ENCODE peak calls at places on chromosomes 16 and 17, in ten cellular contexts. One of them, this sample, is unnamed.

GRCh38 chr16:414395-415169 is 10.9 kb upstream of the RAB11FIP3 start:
- DNase-seq in lower lobe of right lung: no peak
- DNase-seq in endothelial cell: no peak
- DNase-seq in sigmoid colon: no peak
- DNase-seq in fibroblast of lung: no peak
- DNase-seq in colonic mucosa: no peak
- DNase-seq in fibroblast of mammary gland: no peak
- DNase-seq in kidney epithelial cell: no peak
- DNase-seq in BJ: no peak
- DNase-seq in GM06990: no peak
- DNase-seq in this sample: no peak

GRCh38 chr17:27756467-27757371 is 43.6 kb downstream of the NOS2 start:
- DNase-seq in fibroblast of mammary gland: peak
- DNase-seq in fibroblast of lung: peak
- DNase-seq in lower lobe of right lung: no peak
- DNase-seq in kidney epithelial cell: no peak
- DNase-seq in GM06990: no peak
- DNase-seq in endothelial cell: peak
- DNase-seq in colonic mucosa: peak
- DNase-seq in sigmoid colon: no peak
- DNase-seq in BJ: no peak
- DNase-seq in this sample: peak

GRCh38 chr17:49583889-49584288 is 8.2 kb downstream of the NXPH3 start:
- DNase-seq in endothelial cell: no peak
- DNase-seq in fibroblast of mammary gland: no peak
- DNase-seq in lower lobe of right lung: no peak
- DNase-seq in sigmoid colon: no peak
- DNase-seq in colonic mucosa: no peak
- DNase-seq in fibroblast of lung: no peak
- DNase-seq in kidney epithelial cell: no peak
- DNase-seq in BJ: no peak
- DNase-seq in GM06990: no peak
- DNase-seq in this sample: no peak

GRCh38 chr16:66740533-66740932 is 10.9 kb downstream of the DYNC1LI2 start:
- DNase-seq in fibroblast of mammary gland: peak
- DNase-seq in kidney epithelial cell: no peak
- DNase-seq in BJ: no peak
- DNase-seq in fibroblast of lung: peak
- DNase-seq in colonic mucosa: peak
- DNase-seq in endothelial cell: no peak
- DNase-seq in lower lobe of right lung: no peak
- DNase-seq in GM06990: no peak
- DNase-seq in sigmoid colon: no peak
- DNase-seq in this sample: no peak

GRCh38 chr17:81064746-81065475 is 30.0 kb downstream of the BAIAP2 start:
- DNase-seq in lower lobe of right lung: no peak
- DNase-seq in colonic mucosa: no peak
- DNase-seq in GM06990: no peak
- DNase-seq in fibroblast of lung: no peak
- DNase-seq in BJ: no peak
- DNase-seq in kidney epithelial cell: no peak
- DNase-seq in fibroblast of mammary gland: peak
- DNase-seq in endothelial cell: no peak
- DNase-seq in sigmoid colon: no peak
- DNase-seq in this sample: no peak

GRCh38 chr17:4850236-4850635 is 17.1 kb downstream of the MINK1 start:
- DNase-seq in GM06990: no peak
- DNase-seq in fibroblast of lung: no peak
- DNase-seq in lower lobe of right lung: no peak
- DNase-seq in BJ: no peak
- DNase-seq in fibroblast of mammary gland: no peak
- DNase-seq in endothelial cell: no peak
- DNase-seq in kidney epithelial cell: no peak
- DNase-seq in sigmoid colon: no peak
- DNase-seq in colonic mucosa: peak
- DNase-seq in this sample: no peak

GRCh38 chr17:50129303-50129945 is 536 bp downstream of the SAMD14 start:
- DNase-seq in lower lobe of right lung: no peak
- DNase-seq in GM06990: no peak
- DNase-seq in fibroblast of mammary gland: no peak
- DNase-seq in sigmoid colon: no peak
- DNase-seq in fibroblast of lung: no peak
- DNase-seq in colonic mucosa: no peak
- DNase-seq in endothelial cell: peak
- DNase-seq in BJ: no peak
- DNase-seq in kidney epithelial cell: no peak
- DNase-seq in this sample: no peak

GRCh38 chr16:12901597-12902436 is at the start of gene SHISA9:
- DNase-seq in endothelial cell: peak
- DNase-seq in GM06990: no peak
- DNase-seq in fibroblast of lung: no peak
- DNase-seq in BJ: no peak
- DNase-seq in sigmoid colon: no peak
- DNase-seq in lower lobe of right lung: no peak
- DNase-seq in colonic mucosa: no peak
- DNase-seq in kidney epithelial cell: no peak
- DNase-seq in fibroblast of mammary gland: no peak
- DNase-seq in this sample: no peak

GRCh38 chr17:64682261-64683181 is 20.4 kb upstream of the SMURF2 start:
- DNase-seq in GM06990: no peak
- DNase-seq in fibroblast of lung: peak
- DNase-seq in kidney epithelial cell: no peak
- DNase-seq in BJ: no peak
- DNase-seq in fibroblast of mammary gland: peak
- DNase-seq in lower lobe of right lung: no peak
- DNase-seq in sigmoid colon: no peak
- DNase-seq in colonic mucosa: no peak
- DNase-seq in endothelial cell: no peak
- DNase-seq in this sample: no peak

GRCh38 chr16:60041671-60042070 is 1307.6 kb upstream of the GOT2 start:
- DNase-seq in lower lobe of right lung: no peak
- DNase-seq in fibroblast of lung: no peak
- DNase-seq in endothelial cell: no peak
- DNase-seq in kidney epithelial cell: no peak
- DNase-seq in colonic mucosa: no peak
- DNase-seq in GM06990: no peak
- DNase-seq in BJ: no peak
- DNase-seq in fibroblast of mammary gland: no peak
- DNase-seq in sigmoid colon: no peak
- DNase-seq in this sample: no peak

GRCh38 chr16:70432800-70433455 is 6.0 kb downstream of the ST3GAL2 start:
- DNase-seq in GM06990: peak
- DNase-seq in lower lobe of right lung: peak
- DNase-seq in endothelial cell: no peak
- DNase-seq in kidney epithelial cell: no peak
- DNase-seq in fibroblast of mammary gland: no peak
- DNase-seq in sigmoid colon: no peak
- DNase-seq in fibroblast of lung: peak
- DNase-seq in colonic mucosa: no peak
- DNase-seq in BJ: no peak
- DNase-seq in this sample: no peak

GRCh38 chr16:67156146-67156844 is 3.4 kb downstream of the TRADD start:
- DNase-seq in GM06990: no peak
- DNase-seq in sigmoid colon: peak
- DNase-seq in fibroblast of lung: no peak
- DNase-seq in endothelial cell: no peak
- DNase-seq in fibroblast of mammary gland: no peak
- DNase-seq in lower lobe of right lung: no peak
- DNase-seq in BJ: no peak
- DNase-seq in kidney epithelial cell: no peak
- DNase-seq in colonic mucosa: peak
- DNase-seq in this sample: no peak

GRCh38 chr16:63596716-63597115 is 1525.1 kb downstream of the CDH11 start:
- DNase-seq in fibroblast of lung: no peak
- DNase-seq in endothelial cell: no peak
- DNase-seq in fibroblast of mammary gland: no peak
- DNase-seq in kidney epithelial cell: no peak
- DNase-seq in GM06990: no peak
- DNase-seq in sigmoid colon: no peak
- DNase-seq in lower lobe of right lung: no peak
- DNase-seq in BJ: no peak
- DNase-seq in colonic mucosa: no peak
- DNase-seq in this sample: no peak

GRCh38 chr16:53059672-53060071 is 4.9 kb downstream of the CHD9 start:
- DNase-seq in kidney epithelial cell: no peak
- DNase-seq in lower lobe of right lung: no peak
- DNase-seq in GM06990: no peak
- DNase-seq in sigmoid colon: no peak
- DNase-seq in endothelial cell: no peak
- DNase-seq in colonic mucosa: no peak
- DNase-seq in BJ: no peak
- DNase-seq in fibroblast of lung: peak
- DNase-seq in fibroblast of mammary gland: no peak
- DNase-seq in this sample: no peak

GRCh38 chr16:11224096-11224893 is 31.7 kb downstream of the SOCS1 start:
- DNase-seq in GM06990: peak
- DNase-seq in lower lobe of right lung: peak
- DNase-seq in BJ: no peak
- DNase-seq in sigmoid colon: peak
- DNase-seq in kidney epithelial cell: no peak
- DNase-seq in endothelial cell: no peak
- DNase-seq in fibroblast of lung: no peak
- DNase-seq in fibroblast of mammary gland: no peak
- DNase-seq in colonic mucosa: peak
- DNase-seq in this sample: peak

GRCh38 chr17:38415250-38416194 is 12.7 kb upstream of the ARHGAP23 start:
- DNase-seq in endothelial cell: no peak
- DNase-seq in lower lobe of right lung: peak
- DNase-seq in GM06990: peak
- DNase-seq in fibroblast of lung: peak
- DNase-seq in sigmoid colon: no peak
- DNase-seq in fibroblast of mammary gland: peak
- DNase-seq in colonic mucosa: no peak
- DNase-seq in kidney epithelial cell: no peak
- DNase-seq in BJ: no peak
- DNase-seq in this sample: no peak

GRCh38 chr17:19979917-19980770 is 2.5 kb upstream of the AKAP10 start:
- DNase-seq in BJ: no peak
- DNase-seq in fibroblast of lung: no peak
- DNase-seq in colonic mucosa: peak
- DNase-seq in lower lobe of right lung: peak
- DNase-seq in kidney epithelial cell: no peak
- DNase-seq in fibroblast of mammary gland: peak
- DNase-seq in sigmoid colon: no peak
- DNase-seq in GM06990: no peak
- DNase-seq in endothelial cell: no peak
- DNase-seq in this sample: no peak

GRCh38 chr16:74325331-74325730 is 28.7 kb downstream of the PSMD7 start:
- DNase-seq in endothelial cell: no peak
- DNase-seq in colonic mucosa: no peak
- DNase-seq in BJ: no peak
- DNase-seq in kidney epithelial cell: no peak
- DNase-seq in fibroblast of mammary gland: no peak
- DNase-seq in sigmoid colon: no peak
- DNase-seq in fibroblast of lung: no peak
- DNase-seq in GM06990: no peak
- DNase-seq in lower lobe of right lung: no peak
- DNase-seq in this sample: no peak

GRCh38 chr16:77310877-77311276 is 111.7 kb downstream of the SYCE1L start:
- DNase-seq in fibroblast of lung: no peak
- DNase-seq in sigmoid colon: no peak
- DNase-seq in endothelial cell: no peak
- DNase-seq in lower lobe of right lung: no peak
- DNase-seq in fibroblast of mammary gland: no peak
- DNase-seq in BJ: no peak
- DNase-seq in GM06990: no peak
- DNase-seq in kidney epithelial cell: no peak
- DNase-seq in colonic mucosa: no peak
- DNase-seq in this sample: no peak

GRCh38 chr17:82876602-82877391 is 37.0 kb upstream of the ZNF750 start:
- DNase-seq in fibroblast of mammary gland: peak
- DNase-seq in fibroblast of lung: peak
- DNase-seq in endothelial cell: peak
- DNase-seq in BJ: no peak
- DNase-seq in sigmoid colon: peak
- DNase-seq in GM06990: no peak
- DNase-seq in lower lobe of right lung: peak
- DNase-seq in colonic mucosa: peak
- DNase-seq in kidney epithelial cell: no peak
- DNase-seq in this sample: no peak
- TF ChIP-seq CTCF in fibroblast of mammary gland: peak
- TF ChIP-seq CTCF in fibroblast of lung: peak
- TF ChIP-seq CTCF in endothelial cell: no peak
- TF ChIP-seq CTCF in BJ: peak
- TF ChIP-seq CTCF in sigmoid colon: peak
- TF ChIP-seq CTCF in GM06990: no peak
- TF ChIP-seq CTCF in lower lobe of right lung: peak
- TF ChIP-seq CTCF in colonic mucosa: peak
- TF ChIP-seq CTCF in kidney epithelial cell: peak
- TF ChIP-seq CTCF in this sample: no peak

DNA sequence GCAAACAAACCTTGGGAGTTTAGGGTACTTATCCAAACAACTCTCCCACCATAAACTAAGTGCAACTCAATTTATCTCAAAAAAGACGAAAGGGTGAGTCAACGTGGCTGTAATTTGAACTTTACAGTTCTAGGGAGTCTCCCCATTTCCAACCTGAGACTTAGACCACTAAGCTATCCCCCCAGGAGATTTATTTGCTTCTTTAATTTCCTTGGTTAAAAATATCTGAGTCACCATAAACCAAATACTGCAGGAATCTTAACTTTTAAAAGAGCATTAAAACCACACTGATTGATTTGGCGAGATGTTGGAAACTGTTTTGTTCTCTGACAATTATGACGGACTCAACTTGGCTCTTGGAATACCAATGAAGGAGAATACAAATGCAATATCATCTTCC is 299.3 kb upstream of the SOX9 start:
- DNase-seq in fibroblast of mammary gland: peak
- DNase-seq in GM06990: no peak
- DNase-seq in lower lobe of right lung: no peak
- DNase-seq in sigmoid colon: no peak
- DNase-seq in endothelial cell: no peak
- DNase-seq in kidney epithelial cell: no peak
- DNase-seq in colonic mucosa: no peak
- DNase-seq in BJ: no peak
- DNase-seq in fibroblast of lung: no peak
- DNase-seq in this sample: no peak
- TF ChIP-seq CTCF in fibroblast of mammary gland: no peak
- TF ChIP-seq CTCF in GM06990: no peak
- TF ChIP-seq CTCF in lower lobe of right lung: no peak
- TF ChIP-seq CTCF in sigmoid colon: no peak
- TF ChIP-seq CTCF in endothelial cell: no peak
- TF ChIP-seq CTCF in kidney epithelial cell: no peak
- TF ChIP-seq CTCF in colonic mucosa: no peak
- TF ChIP-seq CTCF in BJ: no peak
- TF ChIP-seq CTCF in fibroblast of lung: no peak
- TF ChIP-seq CTCF in this sample: no peak

GRCh38 chr16:49712106-49712505 is 143.8 kb downstream of the ZNF423 start:
- DNase-seq in fibroblast of mammary gland: no peak
- DNase-seq in kidney epithelial cell: no peak
- DNase-seq in fibroblast of lung: no peak
- DNase-seq in colonic mucosa: no peak
- DNase-seq in endothelial cell: no peak
- DNase-seq in sigmoid colon: no peak
- DNase-seq in GM06990: no peak
- DNase-seq in BJ: no peak
- DNase-seq in lower lobe of right lung: no peak
- DNase-seq in this sample: no peak
- TF ChIP-seq CTCF in fibroblast of mammary gland: no peak
- TF ChIP-seq CTCF in kidney epithelial cell: no peak
- TF ChIP-seq CTCF in fibroblast of lung: no peak
- TF ChIP-seq CTCF in colonic mucosa: no peak
- TF ChIP-seq CTCF in endothelial cell: no peak
- TF ChIP-seq CTCF in sigmoid colon: no peak
- TF ChIP-seq CTCF in GM06990: no peak
- TF ChIP-seq CTCF in BJ: no peak
- TF ChIP-seq CTCF in lower lobe of right lung: no peak
- TF ChIP-seq CTCF in this sample: no peak

GRCh38 chr17:43368740-43369506 is 29.9 kb upstream of the ARL4D start:
- DNase-seq in endothelial cell: peak
- DNase-seq in fibroblast of mammary gland: peak
- DNase-seq in kidney epithelial cell: no peak
- DNase-seq in colonic mucosa: peak
- DNase-seq in BJ: no peak
- DNase-seq in GM06990: peak
- DNase-seq in fibroblast of lung: peak
- DNase-seq in lower lobe of right lung: peak
- DNase-seq in sigmoid colon: peak
- DNase-seq in this sample: peak
- TF ChIP-seq CTCF in endothelial cell: no peak
- TF ChIP-seq CTCF in fibroblast of mammary gland: no peak
- TF ChIP-seq CTCF in kidney epithelial cell: peak
- TF ChIP-seq CTCF in colonic mucosa: no peak
- TF ChIP-seq CTCF in BJ: no peak
- TF ChIP-seq CTCF in GM06990: no peak
- TF ChIP-seq CTCF in fibroblast of lung: no peak
- TF ChIP-seq CTCF in lower lobe of right lung: peak
- TF ChIP-seq CTCF in sigmoid colon: no peak
- TF ChIP-seq CTCF in this sample: peak